ENCODE peak calls at places on chromosomes 6 and 20, in six cellular contexts. S is choroid plexus epithelial cell, V is mucosa of descending colon, Y is brain microvascular endothelial cell, R is PC-9, L is GM12878. Z is an unnamed sample.

GRCh38 chr6:85404497-85405174 is 45.2 kb upstream of the NT5E start:
- DNase-seq in S (peak), V (peak), Y (peak), R (peak), L (no peak), Z (no peak)

GRCh38 chr20:38723982-38724602 is at the start of gene SLC32A1:
- DNase-seq in S (no peak), V (no peak), Y (no peak), R (no peak), L (no peak), Z (no peak)

GRCh38 chr20:45372646-45373352 is 5.3 kb downstream of the TP53TG5 start:
- DNase-seq in S (no peak), V (peak), Y (no peak), R (no peak), L (no peak), Z (no peak)

GRCh38 chr6:4846387-4846786 is 70.2 kb downstream of the CDYL start:
- DNase-seq in S (no peak), V (no peak), Y (no peak), R (no peak), L (no peak), Z (no peak)

GRCh38 chr6:80341330-80341729 is 234.9 kb downstream of the BCKDHB start:
- DNase-seq in S (peak), V (no peak), Y (peak), R (no peak), L (no peak), Z (no peak)

GRCh38 chr6:21138359-21139094 is 455.0 kb upstream of the SOX4 start:
- DNase-seq in S (no peak), V (no peak), Y (no peak), R (no peak), L (no peak), Z (no peak)

GRCh38 chr6:169868458-169868857 is 117.0 kb downstream of the ERMARD start:
- DNase-seq in S (peak), V (peak), Y (no peak), R (no peak), L (no peak), Z (peak)

GRCh38 chr20:728022-728944 is 40.0 kb downstream of the SLC52A3 start:
- DNase-seq in S (peak), V (no peak), Y (peak), R (no peak), L (no peak), Z (peak)

GRCh38 chr20:62339647-62340062 is 27.5 kb downstream of the LAMA5 start:
- DNase-seq in S (no peak), V (no peak), Y (no peak), R (no peak), L (peak), Z (peak)

GRCh38 chr6:90583783-90584481 is 2.9 kb downstream of the MAP3K7 start:
- DNase-seq in S (no peak), V (no peak), Y (no peak), R (no peak), L (no peak), Z (no peak)
- H3K4me3 ChIP-seq in S (no peak), V (no peak), Y (no peak), R (no peak), L (peak), Z (no peak)

GRCh38 chr20:12170406-12170805 is 252.7 kb downstream of the BTBD3 start:
- DNase-seq in S (no peak), V (no peak), Y (no peak), R (no peak), L (no peak), Z (no peak)

GRCh38 chr20:12177657-12178293 is 260.1 kb downstream of the BTBD3 start:
- DNase-seq in S (no peak), V (no peak), Y (no peak), R (no peak), L (no peak), Z (no peak)

GRCh38 chr20:12175538-12175937 is 257.8 kb downstream of the BTBD3 start:
- DNase-seq in S (no peak), V (no peak), Y (no peak), R (no peak), L (no peak), Z (no peak)

GRCh38 chr20:12171927-12172581 is 254.4 kb downstream of the BTBD3 start:
- DNase-seq in S (peak), V (no peak), Y (peak), R (no peak), L (no peak), Z (no peak)

GRCh38 chr20:12173333-12173732 is 255.6 kb downstream of the BTBD3 start:
- DNase-seq in S (no peak), V (no peak), Y (no peak), R (no peak), L (no peak), Z (no peak)
- TF ChIP-seq CTCF in S (no peak), V (no peak), Y (no peak), R (no peak), L (no peak), Z (no peak)

DNA sequence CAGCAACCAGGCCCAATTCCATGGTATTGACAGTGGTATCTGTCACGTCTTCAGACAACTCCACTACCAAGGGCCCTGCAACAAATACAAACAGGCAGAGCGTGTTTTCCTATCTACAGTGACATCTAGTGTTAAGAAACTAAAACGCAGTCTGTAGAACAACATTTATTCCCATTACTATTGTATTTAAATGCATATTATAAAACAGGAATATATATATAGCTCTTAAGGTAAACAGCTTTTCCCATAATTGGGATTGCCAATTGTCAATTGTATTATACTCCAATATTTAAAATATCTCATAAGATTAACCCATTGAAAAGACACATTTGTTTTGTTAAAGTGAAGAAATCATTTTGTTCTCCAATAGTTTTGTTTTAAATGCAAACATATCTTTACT is 97.2 kb downstream of the KIF16B start:
- DNase-seq in S (peak), V (no peak), Y (peak), R (peak), L (peak), Z (peak)
- H3K4me3 ChIP-seq in S (no peak), V (no peak), Y (no peak), R (no peak), L (no peak), Z (no peak)

GRCh38 chr6:100460650-100461204 is 4.0 kb downstream of the SIM1 start:
- DNase-seq in S (no peak), V (no peak), Y (no peak), R (no peak), L (no peak), Z (no peak)
- TF ChIP-seq CTCF in S (peak), V (no peak), Y (peak), R (no peak), L (peak), Z (no peak)

DNA sequence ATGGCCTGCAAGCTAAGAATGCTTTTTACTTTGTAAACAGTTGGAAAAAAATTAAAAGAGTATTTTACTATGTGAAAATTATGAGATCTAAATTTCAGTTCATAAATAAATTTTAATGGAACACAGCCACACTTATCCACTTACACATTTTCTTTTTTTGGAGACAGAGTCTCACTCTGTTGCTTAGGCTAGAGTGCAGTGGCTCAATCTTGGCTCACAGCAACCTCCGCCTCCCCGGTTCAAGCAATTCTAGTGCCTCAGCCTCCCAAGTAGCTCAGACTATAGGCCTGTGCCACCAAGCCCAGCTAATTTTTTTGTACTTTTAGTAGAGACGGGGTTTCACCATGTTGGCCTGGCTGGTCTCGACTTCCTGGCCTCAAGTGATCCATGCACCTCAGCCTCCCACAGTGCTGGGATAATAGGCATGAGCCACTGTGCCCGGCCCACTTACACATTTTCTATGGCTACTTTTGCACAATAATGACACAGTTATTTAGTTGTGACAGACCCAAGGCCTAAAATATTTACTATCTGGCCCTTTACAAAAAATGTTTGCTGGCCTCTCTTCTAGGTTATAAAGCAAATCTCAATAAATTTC is 109.6 kb downstream of the INSM1 start:
- DNase-seq in S (no peak), V (no peak), Y (no peak), R (no peak), L (no peak), Z (no peak)
- H3K4me3 ChIP-seq in S (no peak), V (no peak), Y (no peak), R (no peak), L (no peak), Z (no peak)

GRCh38 chr6:137202078-137202477 is 17.1 kb downstream of the IFNGR1 start:
- DNase-seq in S (no peak), V (no peak), Y (no peak), R (no peak), L (no peak), Z (peak)
- TF ChIP-seq CTCF in S (peak), V (no peak), Y (peak), R (peak), L (peak), Z (peak)

GRCh38 chr6:19802656-19803055 is 34.5 kb upstream of the ID4 start:
- DNase-seq in S (no peak), V (no peak), Y (no peak), R (no peak), L (no peak), Z (no peak)

GRCh38 chr6:19804362-19805145 is 32.6 kb upstream of the ID4 start:
- DNase-seq in S (peak), V (peak), Y (peak), R (peak), L (no peak), Z (peak)

GRCh38 chr6:19805146-19805515 is 32.0 kb upstream of the ID4 start:
- DNase-seq in S (peak), V (no peak), Y (peak), R (no peak), L (no peak), Z (no peak)

GRCh38 chr6:19806971-19807396 is 30.2 kb upstream of the ID4 start:
- DNase-seq in S (no peak), V (peak), Y (no peak), R (no peak), L (no peak), Z (no peak)

GRCh38 chr6:19803331-19804330 is 33.5 kb upstream of the ID4 start:
- DNase-seq in S (peak), V (no peak), Y (no peak), R (no peak), L (no peak), Z (no peak)
- H3K4me3 ChIP-seq in S (peak), V (no peak), Y (peak), R (peak), L (no peak), Z (no peak)

DNA sequence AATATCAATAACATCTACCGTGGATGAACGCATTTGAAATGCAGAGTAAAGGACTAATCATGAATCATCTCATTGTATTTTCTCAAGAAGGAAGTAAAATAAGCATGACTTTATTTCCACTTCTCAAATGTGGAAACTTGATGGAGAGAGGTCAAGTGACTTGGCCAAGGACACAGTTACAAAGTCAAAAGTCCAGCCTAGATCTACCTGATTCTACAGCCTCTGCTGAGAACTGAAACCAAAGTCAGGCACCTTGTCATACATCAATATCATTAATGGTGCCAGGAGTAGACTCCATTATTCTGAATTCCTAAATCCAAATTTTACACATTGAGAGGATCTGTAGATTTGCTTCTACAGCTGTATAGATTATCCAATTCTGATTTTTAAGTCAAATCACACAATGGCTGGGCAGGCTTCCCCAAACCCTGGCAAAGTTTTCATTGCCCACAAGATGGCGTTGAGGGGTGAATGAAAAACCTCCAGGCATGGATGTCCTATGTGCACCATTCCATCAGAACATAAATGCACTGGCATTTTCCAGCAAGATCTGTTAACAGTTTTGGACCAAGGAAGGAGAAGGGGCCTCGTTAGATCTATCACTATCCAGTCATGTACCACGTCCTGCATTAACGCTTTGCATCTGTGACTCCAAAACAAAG is 423.0 kb downstream of the MAFB start:
- DNase-seq in S (peak), V (no peak), Y (peak), R (no peak), L (no peak), Z (peak)
- TF ChIP-seq CTCF in S (peak), V (no peak), Y (peak), R (peak), L (peak), Z (peak)

DNA sequence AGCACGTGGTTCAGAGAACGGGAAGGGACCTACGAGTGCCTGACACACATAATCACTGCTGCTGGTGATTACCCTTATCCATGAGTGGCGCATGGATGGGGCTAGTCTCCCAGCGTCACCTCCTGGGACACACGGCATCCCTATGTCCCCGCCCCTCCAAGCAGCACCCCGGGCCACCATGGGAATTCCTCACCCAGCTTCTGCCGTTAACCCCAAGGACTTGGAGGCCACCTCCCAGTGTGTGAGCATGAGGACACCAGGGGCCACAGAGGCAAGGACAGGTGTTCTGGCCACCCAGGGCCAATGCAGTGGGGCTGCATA is 9.8 kb downstream of the CHRNA4 start:
- DNase-seq in S (no peak), V (no peak), Y (no peak), R (no peak), L (no peak), Z (no peak)
- H3K4me3 ChIP-seq in S (no peak), V (no peak), Y (no peak), R (no peak), L (no peak), Z (no peak)

Z was measured in GM12865.